ENCODE peak calls at places on chromosomes 3 and 15, in seven cellular contexts. One of them, this sample, is unnamed.

GRCh38 chr3:66099541-66100065 is 60.9 kb upstream of the MAGI1 start:
- DNase-seq in neural progenitor cell: peak
- DNase-seq in NCI-H1436: no peak
- DNase-seq in non-pigmented ciliary epithelial cell: no peak
- DNase-seq in skeletal muscle cell: no peak
- DNase-seq in fibroblast of lung: peak
- DNase-seq in foreskin fibroblast: no peak
- DNase-seq in this sample: no peak

GRCh38 chr15:58748040-58748786 is 1.3 kb downstream of the ADAM10 start:
- DNase-seq in neural progenitor cell: no peak
- DNase-seq in NCI-H1436: no peak
- DNase-seq in non-pigmented ciliary epithelial cell: no peak
- DNase-seq in skeletal muscle cell: no peak
- DNase-seq in fibroblast of lung: no peak
- DNase-seq in foreskin fibroblast: no peak
- DNase-seq in this sample: no peak

GRCh38 chr15:85692873-85693272 is 101.9 kb downstream of the KLHL25 start:
- DNase-seq in neural progenitor cell: no peak
- DNase-seq in NCI-H1436: no peak
- DNase-seq in non-pigmented ciliary epithelial cell: no peak
- DNase-seq in skeletal muscle cell: no peak
- DNase-seq in fibroblast of lung: no peak
- DNase-seq in foreskin fibroblast: no peak
- DNase-seq in this sample: no peak

GRCh38 chr3:113696658-113697191 is 283 bp upstream of the USF3 start:
- DNase-seq in neural progenitor cell: peak
- DNase-seq in NCI-H1436: peak
- DNase-seq in non-pigmented ciliary epithelial cell: peak
- DNase-seq in skeletal muscle cell: peak
- DNase-seq in fibroblast of lung: peak
- DNase-seq in foreskin fibroblast: peak
- DNase-seq in this sample: peak

GRCh38 chr3:23580337-23580736 is 225.4 kb upstream of the UBE2E1 start:
- DNase-seq in neural progenitor cell: no peak
- DNase-seq in NCI-H1436: no peak
- DNase-seq in non-pigmented ciliary epithelial cell: no peak
- DNase-seq in skeletal muscle cell: no peak
- DNase-seq in fibroblast of lung: peak
- DNase-seq in foreskin fibroblast: no peak
- DNase-seq in this sample: no peak

GRCh38 chr3:55446860-55447259 is 40.2 kb downstream of the WNT5A start:
- DNase-seq in neural progenitor cell: no peak
- DNase-seq in NCI-H1436: no peak
- DNase-seq in non-pigmented ciliary epithelial cell: no peak
- DNase-seq in skeletal muscle cell: no peak
- DNase-seq in fibroblast of lung: no peak
- DNase-seq in foreskin fibroblast: no peak
- DNase-seq in this sample: no peak

GRCh38 chr15:69468241-69469121 is 15.9 kb downstream of the RPLP1 start:
- DNase-seq in neural progenitor cell: no peak
- DNase-seq in NCI-H1436: peak
- DNase-seq in non-pigmented ciliary epithelial cell: peak
- DNase-seq in skeletal muscle cell: peak
- DNase-seq in fibroblast of lung: peak
- DNase-seq in foreskin fibroblast: no peak
- DNase-seq in this sample: peak

GRCh38 chr15:29784413-29784812 is 37.9 kb downstream of the TJP1 start:
- DNase-seq in neural progenitor cell: no peak
- DNase-seq in NCI-H1436: no peak
- DNase-seq in non-pigmented ciliary epithelial cell: no peak
- DNase-seq in skeletal muscle cell: no peak
- DNase-seq in fibroblast of lung: no peak
- DNase-seq in foreskin fibroblast: no peak
- DNase-seq in this sample: no peak

GRCh38 chr3:128316456-128316855 is 150.2 kb downstream of the DNAJB8 start:
- DNase-seq in neural progenitor cell: no peak
- DNase-seq in NCI-H1436: no peak
- DNase-seq in non-pigmented ciliary epithelial cell: no peak
- DNase-seq in skeletal muscle cell: no peak
- DNase-seq in fibroblast of lung: no peak
- DNase-seq in foreskin fibroblast: no peak
- DNase-seq in this sample: peak